ENCODE peak calls at places on chromosome 3, in seven cellular contexts. S, I, Q, M, F, Z and D are unnamed samples.

GRCh38 chr3:150180349-150180748 is 209.7 kb upstream of the PFN2 start:
- DNase-seq in S (no peak), I (no peak), Q (no peak), M (no peak), F (peak), Z (no peak), D (no peak)

GRCh38 chr3:196135693-196136639 is 54.1 kb upstream of the TFRC start:
- DNase-seq in S (no peak), I (no peak), Q (no peak), M (no peak), F (no peak), Z (no peak), D (no peak)

GRCh38 chr3:14524920-14525660 is 15.1 kb downstream of the GRIP2 start:
- DNase-seq in S (no peak), I (peak), Q (no peak), M (no peak), F (no peak), Z (no peak), D (no peak)

GRCh38 chr3:140942221-140943104 is 827 bp downstream of the SLC25A36 start:
- DNase-seq in S (peak), I (peak), Q (peak), M (peak), F (peak), Z (peak), D (peak)

GRCh38 chr3:9467451-9467850 is 70.0 kb downstream of the SETD5 start:
- DNase-seq in S (no peak), I (no peak), Q (no peak), M (no peak), F (no peak), Z (no peak), D (no peak)

GRCh38 chr3:30199096-30199734 is 407.2 kb upstream of the TGFBR2 start:
- DNase-seq in S (peak), I (peak), Q (peak), M (peak), F (peak), Z (peak), D (peak)

GRCh38 chr3:141236351-141236750 is 4.7 kb downstream of the PXYLP1 start:
- DNase-seq in S (no peak), I (no peak), Q (no peak), M (no peak), F (no peak), Z (peak), D (no peak)

GRCh38 chr3:15011174-15011573 is 53.9 kb downstream of the MRPS25 start:
- DNase-seq in S (no peak), I (no peak), Q (no peak), M (no peak), F (no peak), Z (no peak), D (no peak)

GRCh38 chr3:100073555-100074307 is 40.6 kb downstream of the FILIP1L start:
- DNase-seq in S (peak), I (no peak), Q (no peak), M (peak), F (peak), Z (peak), D (no peak)

GRCh38 chr3:134956395-134956794 is 161.3 kb downstream of the EPHB1 start:
- DNase-seq in S (no peak), I (no peak), Q (no peak), M (no peak), F (no peak), Z (no peak), D (no peak)

GRCh38 chr3:7423995-7424394 is 563.1 kb downstream of the GRM7 start:
- DNase-seq in S (no peak), I (no peak), Q (no peak), M (no peak), F (no peak), Z (no peak), D (no peak)

GRCh38 chr3:66297260-66297863 is 76.6 kb downstream of the SLC25A26 start:
- DNase-seq in S (no peak), I (no peak), Q (no peak), M (no peak), F (no peak), Z (no peak), D (no peak)

GRCh38 chr3:29201609-29202008 is 79.3 kb upstream of the RBMS3 start:
- DNase-seq in S (no peak), I (no peak), Q (no peak), M (no peak), F (no peak), Z (no peak), D (no peak)